ENCODE peak calls at places on chromosomes 6 and 20, in six cellular contexts. One of them, this sample, is unnamed.

GRCh38 chr6:12017263-12017662 is 5.2 kb downstream of the HIVEP1 start:
- DNase-seq in K562: no peak
- DNase-seq in endothelial cell of umbilical vein: no peak
- DNase-seq in prostate gland: no peak
- DNase-seq in HCT116: no peak
- DNase-seq in transverse colon: peak
- DNase-seq in this sample: no peak

GRCh38 chr20:50572922-50573777 is 63.0 kb downstream of the PTPN1 start:
- DNase-seq in prostate gland: no peak
- DNase-seq in transverse colon: no peak
- DNase-seq in HCT116: no peak
- DNase-seq in K562: no peak
- DNase-seq in endothelial cell of umbilical vein: peak
- DNase-seq in this sample: no peak

GRCh38 chr20:15475483-15475882 is 1097.8 kb downstream of the KIF16B start:
- DNase-seq in HCT116: no peak
- DNase-seq in transverse colon: peak
- DNase-seq in endothelial cell of umbilical vein: no peak
- DNase-seq in K562: no peak
- DNase-seq in prostate gland: peak
- DNase-seq in this sample: no peak

GRCh38 chr6:10316327-10316726 is 98.5 kb downstream of the TFAP2A start:
- DNase-seq in HCT116: no peak
- DNase-seq in transverse colon: peak
- DNase-seq in K562: no peak
- DNase-seq in prostate gland: peak
- DNase-seq in endothelial cell of umbilical vein: no peak
- DNase-seq in this sample: no peak

GRCh38 chr6:5150676-5151075 is 65.5 kb downstream of the PPP1R3G start:
- DNase-seq in prostate gland: no peak
- DNase-seq in transverse colon: no peak
- DNase-seq in endothelial cell of umbilical vein: no peak
- DNase-seq in HCT116: no peak
- DNase-seq in K562: no peak
- DNase-seq in this sample: no peak

GRCh38 chr6:25070547-25071366 is 135.0 kb upstream of the RIPOR2 start:
- DNase-seq in endothelial cell of umbilical vein: peak
- DNase-seq in prostate gland: peak
- DNase-seq in HCT116: peak
- DNase-seq in K562: peak
- DNase-seq in transverse colon: peak
- DNase-seq in this sample: peak

GRCh38 chr6:109336221-109336955 is 45.9 kb downstream of the CD164 start:
- DNase-seq in HCT116: peak
- DNase-seq in transverse colon: peak
- DNase-seq in K562: no peak
- DNase-seq in endothelial cell of umbilical vein: peak
- DNase-seq in prostate gland: peak
- DNase-seq in this sample: no peak

GRCh38 chr6:37083243-37084138 is 78.0 kb downstream of the FGD2 start:
- DNase-seq in transverse colon: peak
- DNase-seq in HCT116: no peak
- DNase-seq in prostate gland: peak
- DNase-seq in K562: peak
- DNase-seq in endothelial cell of umbilical vein: peak
- DNase-seq in this sample: no peak

GRCh38 chr20:58135441-58136170 is 92.8 kb downstream of the ANKRD60 start:
- DNase-seq in HCT116: no peak
- DNase-seq in endothelial cell of umbilical vein: no peak
- DNase-seq in K562: no peak
- DNase-seq in prostate gland: no peak
- DNase-seq in transverse colon: no peak
- DNase-seq in this sample: no peak

GRCh38 chr6:151647871-151648639 is 154.2 kb downstream of the CCDC170 start:
- DNase-seq in HCT116: peak
- DNase-seq in prostate gland: no peak
- DNase-seq in K562: no peak
- DNase-seq in transverse colon: no peak
- DNase-seq in endothelial cell of umbilical vein: peak
- DNase-seq in this sample: no peak

GRCh38 chr20:32201296-32201976 is 6.1 kb downstream of the PLAGL2 start:
- DNase-seq in prostate gland: no peak
- DNase-seq in endothelial cell of umbilical vein: no peak
- DNase-seq in HCT116: no peak
- DNase-seq in K562: no peak
- DNase-seq in transverse colon: no peak
- DNase-seq in this sample: no peak

GRCh38 chr20:2296545-2297351 is 947 bp downstream of the TGM3 start:
- DNase-seq in endothelial cell of umbilical vein: no peak
- DNase-seq in prostate gland: no peak
- DNase-seq in transverse colon: no peak
- DNase-seq in HCT116: no peak
- DNase-seq in K562: no peak
- DNase-seq in this sample: no peak

GRCh38 chr20:63086421-63087235 is 79.9 kb upstream of the BHLHE23 start:
- DNase-seq in HCT116: no peak
- DNase-seq in transverse colon: no peak
- DNase-seq in endothelial cell of umbilical vein: no peak
- DNase-seq in prostate gland: no peak
- DNase-seq in K562: no peak
- DNase-seq in this sample: no peak

GRCh38 chr20:5135363-5136012 is 8.7 kb downstream of the CDS2 start:
- DNase-seq in prostate gland: no peak
- DNase-seq in endothelial cell of umbilical vein: no peak
- DNase-seq in transverse colon: no peak
- DNase-seq in K562: no peak
- DNase-seq in HCT116: no peak
- DNase-seq in this sample: no peak

GRCh38 chr6:12656841-12657435 is 59.6 kb upstream of the PHACTR1 start:
- DNase-seq in K562: no peak
- DNase-seq in prostate gland: no peak
- DNase-seq in HCT116: no peak
- DNase-seq in endothelial cell of umbilical vein: no peak
- DNase-seq in transverse colon: no peak
- DNase-seq in this sample: no peak

GRCh38 chr20:4234128-4234527 is 218.8 kb upstream of the RNF24 start:
- DNase-seq in prostate gland: peak
- DNase-seq in K562: no peak
- DNase-seq in endothelial cell of umbilical vein: peak
- DNase-seq in HCT116: no peak
- DNase-seq in transverse colon: no peak
- DNase-seq in this sample: no peak

GRCh38 chr6:32178547-32179440 is 589 bp downstream of the RNF5 start:
- DNase-seq in HCT116: no peak
- DNase-seq in K562: peak
- DNase-seq in prostate gland: no peak
- DNase-seq in transverse colon: no peak
- DNase-seq in endothelial cell of umbilical vein: peak
- DNase-seq in this sample: no peak

GRCh38 chr6:8499540-8499939 is 64.2 kb upstream of the SLC35B3 start:
- DNase-seq in prostate gland: no peak
- DNase-seq in K562: no peak
- DNase-seq in HCT116: peak
- DNase-seq in transverse colon: no peak
- DNase-seq in endothelial cell of umbilical vein: no peak
- DNase-seq in this sample: no peak

GRCh38 chr6:21748343-21749063 is 155.0 kb downstream of the SOX4 start:
- DNase-seq in K562: no peak
- DNase-seq in endothelial cell of umbilical vein: no peak
- DNase-seq in HCT116: no peak
- DNase-seq in transverse colon: no peak
- DNase-seq in prostate gland: no peak
- DNase-seq in this sample: no peak

GRCh38 chr6:92126983-92127382 is 1292.4 kb downstream of the EPHA7 start:
- DNase-seq in K562: no peak
- DNase-seq in transverse colon: no peak
- DNase-seq in prostate gland: no peak
- DNase-seq in HCT116: no peak
- DNase-seq in endothelial cell of umbilical vein: no peak
- DNase-seq in this sample: no peak

GRCh38 chr20:50891138-50891537 is 40.1 kb downstream of the ADNP start:
- DNase-seq in prostate gland: no peak
- DNase-seq in K562: no peak
- DNase-seq in HCT116: no peak
- DNase-seq in transverse colon: no peak
- DNase-seq in endothelial cell of umbilical vein: no peak
- DNase-seq in this sample: no peak

GRCh38 chr6:155340464-155341129 is 26.3 kb upstream of the TFB1M start:
- DNase-seq in prostate gland: no peak
- DNase-seq in K562: no peak
- DNase-seq in endothelial cell of umbilical vein: no peak
- DNase-seq in transverse colon: no peak
- DNase-seq in HCT116: peak
- DNase-seq in this sample: no peak

GRCh38 chr6:43973351-43973750 is 153.9 kb downstream of the MRPL14 start:
- DNase-seq in endothelial cell of umbilical vein: no peak
- DNase-seq in prostate gland: peak
- DNase-seq in transverse colon: no peak
- DNase-seq in HCT116: no peak
- DNase-seq in K562: no peak
- DNase-seq in this sample: no peak

GRCh38 chr6:20328266-20328946 is 73.3 kb upstream of the E2F3 start:
- DNase-seq in HCT116: no peak
- DNase-seq in endothelial cell of umbilical vein: no peak
- DNase-seq in K562: no peak
- DNase-seq in prostate gland: no peak
- DNase-seq in transverse colon: no peak
- DNase-seq in this sample: no peak

DNA sequence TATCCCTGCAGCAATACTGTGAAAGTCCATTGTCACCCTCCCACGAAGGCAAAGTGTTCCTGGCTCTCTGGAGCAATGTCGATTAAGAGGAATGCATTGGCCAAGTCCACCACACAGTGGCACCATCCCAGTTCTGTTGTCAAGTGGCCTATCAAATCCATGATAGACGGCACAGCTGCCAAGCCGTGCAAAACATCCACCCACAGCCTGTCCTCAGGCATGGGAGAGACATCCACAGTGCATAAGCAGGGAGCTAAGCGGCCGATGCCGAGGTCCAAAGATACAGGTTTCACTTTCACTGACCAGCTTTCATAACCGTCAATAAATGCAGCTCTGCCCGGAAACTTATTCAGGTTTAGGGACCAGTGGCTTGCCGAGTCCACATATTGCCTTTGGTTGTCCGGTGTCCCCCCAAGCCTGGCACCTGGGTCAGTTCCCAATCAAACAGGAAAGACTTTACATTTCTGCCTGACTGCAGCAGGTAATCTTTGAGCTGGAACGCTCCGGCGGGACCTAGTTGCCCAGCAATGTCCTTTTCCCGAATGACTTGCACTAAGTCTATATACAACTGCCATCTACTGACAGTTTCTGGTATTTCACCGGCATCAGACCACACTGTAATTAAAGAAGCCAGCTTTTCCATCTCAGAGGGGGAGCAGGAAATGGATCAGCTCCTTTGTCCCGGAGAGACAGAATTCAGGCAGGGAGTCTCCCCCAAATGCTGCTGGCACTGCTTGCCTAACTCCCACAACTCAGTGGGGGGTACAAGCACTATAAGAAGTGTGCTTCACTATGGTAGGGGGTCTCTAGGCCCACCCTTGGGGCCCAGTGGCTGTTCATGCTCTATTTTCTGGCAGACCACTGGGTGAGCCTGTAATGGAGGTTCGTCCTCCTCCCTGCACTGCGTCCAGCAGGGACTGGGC is 6.3 kb downstream of the ZKSCAN3 start:
- DNase-seq in K562: peak
- DNase-seq in prostate gland: peak
- DNase-seq in transverse colon: peak
- DNase-seq in endothelial cell of umbilical vein: peak
- DNase-seq in HCT116: peak
- DNase-seq in this sample: peak
- TF ChIP-seq POLR2AphosphoS5 in K562: peak
- TF ChIP-seq POLR2AphosphoS5 in prostate gland: peak
- TF ChIP-seq POLR2AphosphoS5 in transverse colon: peak
- TF ChIP-seq POLR2AphosphoS5 in endothelial cell of umbilical vein: peak
- TF ChIP-seq POLR2AphosphoS5 in HCT116: no peak
- TF ChIP-seq POLR2AphosphoS5 in this sample: no peak

GRCh38 chr6:53461041-53461656 is 83.8 kb downstream of the GCLC start:
- DNase-seq in prostate gland: no peak
- DNase-seq in endothelial cell of umbilical vein: no peak
- DNase-seq in K562: no peak
- DNase-seq in HCT116: no peak
- DNase-seq in transverse colon: no peak
- DNase-seq in this sample: no peak
- TF ChIP-seq POLR2A in prostate gland: no peak
- TF ChIP-seq POLR2A in endothelial cell of umbilical vein: no peak
- TF ChIP-seq POLR2A in K562: no peak
- TF ChIP-seq POLR2A in HCT116: no peak
- TF ChIP-seq POLR2A in transverse colon: no peak
- TF ChIP-seq POLR2A in this sample: no peak

GRCh38 chr6:148508401-148509151 is 165.9 kb downstream of the SASH1 start:
- DNase-seq in K562: no peak
- DNase-seq in transverse colon: no peak
- DNase-seq in HCT116: no peak
- DNase-seq in prostate gland: no peak
- DNase-seq in endothelial cell of umbilical vein: peak
- DNase-seq in this sample: no peak
- TF ChIP-seq POLR2AphosphoS5 in K562: no peak
- TF ChIP-seq POLR2AphosphoS5 in transverse colon: peak
- TF ChIP-seq POLR2AphosphoS5 in HCT116: no peak
- TF ChIP-seq POLR2AphosphoS5 in prostate gland: no peak
- TF ChIP-seq POLR2AphosphoS5 in endothelial cell of umbilical vein: no peak
- TF ChIP-seq POLR2AphosphoS5 in this sample: no peak

GRCh38 chr6:167210375-167211295 is 52.9 kb upstream of the GPR31 start:
- DNase-seq in K562: no peak
- DNase-seq in prostate gland: peak
- DNase-seq in endothelial cell of umbilical vein: no peak
- DNase-seq in HCT116: no peak
- DNase-seq in transverse colon: no peak
- DNase-seq in this sample: no peak
- TF ChIP-seq POLR2A in K562: no peak
- TF ChIP-seq POLR2A in prostate gland: no peak
- TF ChIP-seq POLR2A in endothelial cell of umbilical vein: no peak
- TF ChIP-seq POLR2A in HCT116: no peak
- TF ChIP-seq POLR2A in transverse colon: no peak
- TF ChIP-seq POLR2A in this sample: no peak

This sample was measured in GM12892.